ENCODE peak calls at places on chromosomes 5 and 9, in four cellular contexts. One of them, this sample, is unnamed.

GRCh38 chr5:95446009-95446408 is 54.8 kb downstream of the FAM81B start:
- DNase-seq in IMR-90: peak
- DNase-seq in heart left ventricle: no peak
- DNase-seq in WERI-Rb-1: no peak
- DNase-seq in this sample: peak

GRCh38 chr5:134647750-134648424 is 698 bp upstream of the SEC24A start:
- DNase-seq in IMR-90: peak
- DNase-seq in heart left ventricle: no peak
- DNase-seq in WERI-Rb-1: no peak
- DNase-seq in this sample: peak

GRCh38 chr9:120868339-120868675 is 8.7 kb downstream of the PHF19 start:
- DNase-seq in IMR-90: peak
- DNase-seq in heart left ventricle: no peak
- DNase-seq in WERI-Rb-1: no peak
- DNase-seq in this sample: peak

GRCh38 chr5:72436796-72437471 is 70.3 kb downstream of the ZNF366 start:
- DNase-seq in IMR-90: peak
- DNase-seq in heart left ventricle: no peak
- DNase-seq in WERI-Rb-1: no peak
- DNase-seq in this sample: peak

GRCh38 chr5:25573691-25574090 is 928.9 kb upstream of the CDH10 start:
- DNase-seq in IMR-90: no peak
- DNase-seq in heart left ventricle: no peak
- DNase-seq in WERI-Rb-1: no peak
- DNase-seq in this sample: no peak

GRCh38 chr9:34589656-34590375 is at the start of gene CNTFR:
- DNase-seq in IMR-90: no peak
- DNase-seq in heart left ventricle: peak
- DNase-seq in WERI-Rb-1: peak
- DNase-seq in this sample: no peak

GRCh38 chr9:100674419-100675122 is 96.7 kb downstream of the CAVIN4 start:
- DNase-seq in IMR-90: no peak
- DNase-seq in heart left ventricle: no peak
- DNase-seq in WERI-Rb-1: no peak
- DNase-seq in this sample: no peak

GRCh38 chr5:176732736-176733585 is 77.4 kb upstream of the UNC5A start:
- DNase-seq in IMR-90: no peak
- DNase-seq in heart left ventricle: no peak
- DNase-seq in WERI-Rb-1: peak
- DNase-seq in this sample: no peak

GRCh38 chr5:65338606-65339151 is 143.0 kb downstream of the ADAMTS6 start:
- DNase-seq in IMR-90: peak
- DNase-seq in heart left ventricle: no peak
- DNase-seq in WERI-Rb-1: no peak
- DNase-seq in this sample: no peak

GRCh38 chr9:80242022-80242421 is 670.3 kb downstream of the TLE4 start:
- DNase-seq in IMR-90: no peak
- DNase-seq in heart left ventricle: no peak
- DNase-seq in WERI-Rb-1: no peak
- DNase-seq in this sample: no peak

GRCh38 chr5:7789567-7789966 is 61.4 kb downstream of the CFAP90 start:
- DNase-seq in IMR-90: no peak
- DNase-seq in heart left ventricle: no peak
- DNase-seq in WERI-Rb-1: no peak
- DNase-seq in this sample: no peak

GRCh38 chr5:36373527-36374086 is 71.9 kb upstream of the RANBP3L start:
- DNase-seq in IMR-90: peak
- DNase-seq in heart left ventricle: peak
- DNase-seq in WERI-Rb-1: no peak
- DNase-seq in this sample: peak

GRCh38 chr9:72022846-72023245 is 37.6 kb downstream of the C9orf57 start:
- DNase-seq in IMR-90: peak
- DNase-seq in heart left ventricle: no peak
- DNase-seq in WERI-Rb-1: peak
- DNase-seq in this sample: peak

GRCh38 chr9:131714161-131714646 is 25.7 kb downstream of the RAPGEF1 start:
- DNase-seq in IMR-90: peak
- DNase-seq in heart left ventricle: peak
- DNase-seq in WERI-Rb-1: no peak
- DNase-seq in this sample: peak

GRCh38 chr9:121141706-121142105 is 60.0 kb downstream of the RAB14 start:
- DNase-seq in IMR-90: no peak
- DNase-seq in heart left ventricle: no peak
- DNase-seq in WERI-Rb-1: no peak
- DNase-seq in this sample: no peak

DNA sequence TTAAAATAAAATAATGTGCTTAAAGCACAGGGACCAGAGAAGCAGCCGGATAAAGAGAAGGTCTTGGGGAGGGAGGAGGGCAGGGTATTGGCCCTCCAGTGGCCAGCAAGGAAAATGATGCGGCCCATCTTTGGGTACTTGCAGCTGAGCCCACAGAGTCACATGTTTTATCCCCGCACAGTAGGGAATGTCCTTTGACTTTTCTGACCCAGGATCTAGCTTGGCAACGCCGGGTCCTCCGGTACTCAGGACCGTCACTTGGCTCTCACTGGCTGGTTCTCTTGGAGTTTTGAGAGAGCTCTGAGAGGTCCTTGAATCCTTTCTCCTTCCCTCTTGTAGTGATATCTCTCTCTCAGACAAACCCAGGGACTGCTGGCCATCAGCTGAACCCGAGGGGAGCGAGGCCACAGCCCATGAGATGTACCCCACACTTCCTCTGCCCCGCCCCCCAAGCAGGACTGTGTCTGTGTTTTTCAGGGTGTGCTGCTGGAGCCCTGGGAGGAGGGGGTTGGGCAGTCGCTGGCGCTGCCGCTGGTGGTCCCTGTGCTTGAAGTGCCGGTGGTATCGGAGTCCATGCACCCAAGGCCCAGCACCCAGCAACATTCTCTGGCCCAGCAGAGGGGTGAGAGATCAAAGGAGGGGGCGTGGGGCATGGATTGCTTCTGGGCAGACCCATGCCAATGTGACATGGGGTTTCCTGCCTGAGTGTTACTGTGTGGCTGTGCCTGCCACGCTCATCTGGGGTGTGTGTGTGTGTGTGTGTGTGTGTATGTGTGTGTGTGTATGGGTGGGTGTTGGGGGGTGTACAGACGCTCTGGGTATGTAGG is 35.5 kb upstream of the HSPA9 start:
- DNase-seq in IMR-90: no peak
- DNase-seq in heart left ventricle: no peak
- DNase-seq in WERI-Rb-1: peak
- DNase-seq in this sample: peak
- TF ChIP-seq CTCF in IMR-90: peak
- TF ChIP-seq CTCF in heart left ventricle: peak
- TF ChIP-seq CTCF in WERI-Rb-1: peak
- TF ChIP-seq CTCF in this sample: peak

GRCh38 chr9:99299214-99300102 is 77.4 kb downstream of the SEC61B start:
- DNase-seq in IMR-90: peak
- DNase-seq in heart left ventricle: no peak
- DNase-seq in WERI-Rb-1: no peak
- DNase-seq in this sample: peak
- TF ChIP-seq CTCF in IMR-90: peak
- TF ChIP-seq CTCF in heart left ventricle: peak
- TF ChIP-seq CTCF in WERI-Rb-1: peak
- TF ChIP-seq CTCF in this sample: no peak

DNA sequence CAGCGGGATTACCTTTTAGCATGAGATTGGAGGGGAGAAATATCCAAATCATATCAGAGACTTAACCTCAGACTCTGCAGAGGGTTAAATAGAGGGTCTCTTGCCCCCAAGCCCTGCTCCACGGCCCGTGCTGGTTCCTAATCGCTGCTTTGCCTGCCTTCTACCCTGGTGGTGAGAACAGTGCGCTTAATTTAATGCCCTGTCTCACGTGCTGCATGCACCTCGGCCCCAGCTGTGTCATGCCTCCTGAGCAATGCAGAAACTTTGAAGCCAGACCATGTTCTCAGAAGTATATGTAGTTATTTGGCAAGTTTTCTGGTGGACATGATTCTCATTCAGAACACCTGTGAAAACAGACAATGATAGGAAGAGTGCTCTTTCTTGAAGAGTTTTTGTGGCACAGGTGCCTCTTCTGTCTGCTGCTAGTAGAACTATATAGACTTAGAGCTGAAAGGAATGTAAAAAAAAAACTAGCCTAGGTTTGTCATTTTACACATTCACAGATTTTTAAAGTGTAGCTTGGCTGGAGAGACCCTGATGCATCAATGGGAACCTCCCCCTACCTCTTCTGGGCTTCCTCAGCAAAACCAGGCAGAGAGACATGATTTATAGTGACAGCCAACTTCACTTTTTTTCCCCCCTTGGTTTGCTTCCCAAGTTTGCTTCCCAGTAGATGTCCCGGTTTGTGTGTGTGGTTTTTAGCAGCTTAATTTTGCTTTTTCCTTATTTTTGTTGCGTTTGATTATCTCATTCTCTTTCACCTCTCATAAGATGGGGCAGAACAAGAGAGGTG is 1.6 kb downstream of the OTULIN start:
- DNase-seq in IMR-90: peak
- DNase-seq in heart left ventricle: no peak
- DNase-seq in WERI-Rb-1: peak
- DNase-seq in this sample: no peak
- TF ChIP-seq CTCF in IMR-90: no peak
- TF ChIP-seq CTCF in heart left ventricle: peak
- TF ChIP-seq CTCF in WERI-Rb-1: peak
- TF ChIP-seq CTCF in this sample: no peak

GRCh38 chr5:180201051-180201987 is 7.7 kb downstream of the RASGEF1C start:
- DNase-seq in IMR-90: no peak
- DNase-seq in heart left ventricle: no peak
- DNase-seq in WERI-Rb-1: peak
- DNase-seq in this sample: peak
- TF ChIP-seq CTCF in IMR-90: peak
- TF ChIP-seq CTCF in heart left ventricle: peak
- TF ChIP-seq CTCF in WERI-Rb-1: peak
- TF ChIP-seq CTCF in this sample: peak

DNA sequence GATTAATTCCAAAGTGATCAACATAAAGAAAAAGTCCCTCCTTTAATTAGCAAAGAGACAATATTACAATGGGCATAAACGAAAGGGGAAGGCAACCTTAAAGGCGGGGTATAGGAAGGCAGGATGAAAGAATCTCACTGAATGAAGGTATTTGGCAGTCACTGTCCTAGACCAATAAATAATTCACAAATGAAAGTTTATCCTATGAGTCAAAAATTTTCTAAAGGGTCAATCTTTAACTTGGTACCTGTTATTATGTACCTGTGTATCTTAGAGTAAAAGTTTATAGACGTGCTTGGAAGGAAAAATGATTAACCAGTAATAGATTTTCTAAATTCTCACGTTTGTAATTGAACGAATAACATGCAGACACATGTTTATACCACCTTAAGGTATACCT is 945.8 kb upstream of the DMAC1 start:
- DNase-seq in IMR-90: no peak
- DNase-seq in heart left ventricle: no peak
- DNase-seq in WERI-Rb-1: no peak
- DNase-seq in this sample: no peak
- TF ChIP-seq CTCF in IMR-90: no peak
- TF ChIP-seq CTCF in heart left ventricle: no peak
- TF ChIP-seq CTCF in WERI-Rb-1: no peak
- TF ChIP-seq CTCF in this sample: no peak

GRCh38 chr5:156826150-156826549 is 23.9 kb upstream of the PPP1R2B start:
- DNase-seq in IMR-90: no peak
- DNase-seq in heart left ventricle: no peak
- DNase-seq in WERI-Rb-1: no peak
- DNase-seq in this sample: no peak

GRCh38 chr5:156825688-156826087 is 24.4 kb upstream of the PPP1R2B start:
- DNase-seq in IMR-90: no peak
- DNase-seq in heart left ventricle: no peak
- DNase-seq in WERI-Rb-1: no peak
- DNase-seq in this sample: no peak

GRCh38 chr5:156819967-156820581 is 30.0 kb upstream of the PPP1R2B start:
- DNase-seq in IMR-90: no peak
- DNase-seq in heart left ventricle: no peak
- DNase-seq in WERI-Rb-1: peak
- DNase-seq in this sample: no peak

GRCh38 chr5:156824241-156824640 is 25.9 kb upstream of the PPP1R2B start:
- DNase-seq in IMR-90: no peak
- DNase-seq in heart left ventricle: no peak
- DNase-seq in WERI-Rb-1: no peak
- DNase-seq in this sample: no peak

GRCh38 chr5:156824800-156825199 is 25.3 kb upstream of the PPP1R2B start:
- DNase-seq in IMR-90: peak
- DNase-seq in heart left ventricle: no peak
- DNase-seq in WERI-Rb-1: peak
- DNase-seq in this sample: peak
- TF ChIP-seq CTCF in IMR-90: peak
- TF ChIP-seq CTCF in heart left ventricle: peak
- TF ChIP-seq CTCF in WERI-Rb-1: peak
- TF ChIP-seq CTCF in this sample: no peak

This sample was measured in cardiac fibroblast.